ENCODE peak calls at places on chromosome 21, in four cellular contexts. B is NCI-H510A treated with DMSO at 0.1 percent for 48 hours, K is left colon, Y is left cardiac atrium. C is an unnamed sample.

GRCh38 chr21:31289702-31290101 is 54.4 kb downstream of the TIAM1 start:
- DNase-seq in K (no peak), B (no peak), Y (no peak), C (no peak)

GRCh38 chr21:42043961-42044360 is 27.2 kb upstream of the UMODL1 start:
- DNase-seq in B (no peak), K (no peak), Y (no peak), C (no peak)

GRCh38 chr21:34668803-34669148 is at the start of gene CLIC6:
- DNase-seq in B (no peak), K (no peak), Y (peak), C (no peak)

GRCh38 chr21:43024737-43025136 is 50.4 kb downstream of the PKNOX1 start:
- DNase-seq in Y (no peak), K (no peak), B (no peak), C (no peak)

GRCh38 chr21:35204850-35205564 is 155.9 kb upstream of the RUNX1 start:
- DNase-seq in Y (peak), B (no peak), K (peak), C (peak)

GRCh38 chr21:40049031-40049958 is 182.1 kb downstream of the PCP4 start:
- DNase-seq in Y (no peak), B (peak), K (no peak), C (peak)

GRCh38 chr21:39136711-39137110 is 46.5 kb downstream of the PSMG1 start:
- DNase-seq in K (no peak), B (no peak), Y (no peak), C (no peak)

GRCh38 chr21:41185802-41186201 is 17.8 kb downstream of the BACE2 start:
- DNase-seq in K (no peak), Y (no peak), B (no peak), C (no peak)

GRCh38 chr21:38438476-38438893 is 59.8 kb downstream of the ERG start:
- DNase-seq in B (no peak), Y (peak), K (no peak), C (no peak)

GRCh38 chr21:33940164-33940563 is 24.6 kb upstream of the ATP5PO start:
- DNase-seq in Y (no peak), K (no peak), B (no peak), C (no peak)

GRCh38 chr21:42117229-42118048 is 46.3 kb downstream of the UMODL1 start:
- DNase-seq in B (peak), K (peak), Y (peak), C (peak)

GRCh38 chr21:34946385-34947121 is 102.5 kb downstream of the RUNX1 start:
- DNase-seq in K (no peak), Y (no peak), B (no peak), C (no peak)

GRCh38 chr21:44427241-44428120 is 27.8 kb upstream of the LRRC3 start:
- DNase-seq in Y (no peak), K (peak), B (peak), C (peak)

GRCh38 chr21:34949499-34949898 is 99.6 kb downstream of the RUNX1 start:
- DNase-seq in B (no peak), Y (no peak), K (no peak), C (no peak)

GRCh38 chr21:29053656-29054055 is 19.8 kb downstream of the CCT8 start:
- DNase-seq in Y (no peak), B (no peak), K (no peak), C (no peak)

C was measured in NCI-H146.